ENCODE peak calls at places on chromosomes 7 and 10, in ten cellular contexts. J, G, P, U, Z, D, K, F, M and I are unnamed samples. For H3K4me1 and H3K27me3, the result is how much of the 10 kb centered on the place peaks cover.

GRCh38 chr7:134254311-134254710 is 62.4 kb downstream of the SLC35B4 start:
- DNase-seq in J (peak), G (no peak), P (no peak), U (no peak), Z (no peak), D (no peak), K (no peak), F (no peak), M (no peak), I (no peak)

GRCh38 chr7:40784176-40784575 is 649.4 kb downstream of the SUGCT start:
- DNase-seq in J (no peak), G (no peak), P (no peak), U (no peak), Z (no peak), D (no peak), K (no peak), F (no peak), M (no peak), I (no peak)

GRCh38 chr10:3783721-3784432 is 1.1 kb downstream of the KLF6 start:
- DNase-seq in J (peak), G (no peak), P (no peak), U (no peak), Z (peak), D (peak), K (peak), F (peak), M (peak), I (no peak)

GRCh38 chr10:7090529-7090928 is 320.3 kb downstream of the SFMBT2 start:
- DNase-seq in J (peak), G (no peak), P (no peak), U (no peak), Z (no peak), D (no peak), K (no peak), F (no peak), M (no peak), I (no peak)

GRCh38 chr10:95814011-95814727 is 58.2 kb downstream of the ENTPD1 start:
- DNase-seq in J (peak), G (no peak), P (no peak), U (no peak), Z (no peak), D (no peak), K (no peak), F (no peak), M (peak), I (no peak)

GRCh38 chr7:73520673-73521635 is 1.1 kb downstream of the BAZ1B start:
- DNase-seq in J (peak), G (no peak), P (peak), U (no peak), Z (no peak), D (no peak), K (peak), F (no peak), M (peak), I (no peak)

GRCh38 chr10:76329891-76330575 is 898.6 kb downstream of the LRMDA start:
- DNase-seq in J (peak), G (no peak), P (no peak), U (no peak), Z (no peak), D (no peak), K (no peak), F (no peak), M (peak), I (no peak)

GRCh38 chr7:101169838-101170531 is 4.6 kb upstream of the VGF start:
- DNase-seq in J (peak), G (no peak), P (peak), U (peak), Z (peak), D (no peak), K (peak), F (peak), M (peak), I (peak)

GRCh38 chr10:92108120-92108519 is 182.8 kb downstream of the CPEB3 start:
- DNase-seq in J (no peak), G (no peak), P (no peak), U (no peak), Z (no peak), D (no peak), K (no peak), F (no peak), M (no peak), I (no peak)

GRCh38 chr7:70612811-70613210 is 519.1 kb upstream of the GALNT17 start:
- DNase-seq in J (no peak), G (no peak), P (no peak), U (no peak), Z (no peak), D (no peak), K (no peak), F (no peak), M (no peak), I (no peak)

GRCh38 chr7:158029431-158029938 is 558.1 kb downstream of the PTPRN2 start:
- DNase-seq in J (no peak), G (no peak), P (no peak), U (no peak), Z (no peak), D (no peak), K (no peak), F (no peak), M (no peak), I (no peak)

GRCh38 chr7:87564290-87564963 is 36.3 kb downstream of the ABCB1 start:
- DNase-seq in J (no peak), G (no peak), P (no peak), U (no peak), Z (peak), D (peak), K (peak), F (no peak), M (peak), I (no peak)

GRCh38 chr10:21638681-21639080 is 104.6 kb downstream of the MLLT10 start:
- DNase-seq in J (no peak), G (no peak), P (no peak), U (no peak), Z (no peak), D (no peak), K (no peak), F (no peak), M (no peak), I (no peak)

GRCh38 chr7:27916372-27916771 is 176.4 kb downstream of the TAX1BP1 start:
- DNase-seq in J (no peak), G (no peak), P (no peak), U (no peak), Z (no peak), D (no peak), K (no peak), F (no peak), M (no peak), I (no peak)

GRCh38 chr7:22564511-22565045 is 64.6 kb upstream of the STEAP1B start:
- DNase-seq in J (peak), G (no peak), P (no peak), U (no peak), Z (no peak), D (no peak), K (no peak), F (peak), M (peak), I (no peak)

GRCh38 chr7:22561895-22562593 is 62.1 kb upstream of the STEAP1B start:
- DNase-seq in J (no peak), G (no peak), P (no peak), U (no peak), Z (no peak), D (no peak), K (no peak), F (no peak), M (peak), I (no peak)

GRCh38 chr7:22563115-22563514 is 63.1 kb upstream of the STEAP1B start:
- DNase-seq in J (no peak), G (no peak), P (no peak), U (no peak), Z (no peak), D (no peak), K (no peak), F (no peak), M (peak), I (no peak)

GRCh38 chr7:22565315-22565811 is 65.4 kb upstream of the STEAP1B start:
- DNase-seq in J (peak), G (no peak), P (no peak), U (no peak), Z (no peak), D (no peak), K (no peak), F (no peak), M (peak), I (no peak)

DNA sequence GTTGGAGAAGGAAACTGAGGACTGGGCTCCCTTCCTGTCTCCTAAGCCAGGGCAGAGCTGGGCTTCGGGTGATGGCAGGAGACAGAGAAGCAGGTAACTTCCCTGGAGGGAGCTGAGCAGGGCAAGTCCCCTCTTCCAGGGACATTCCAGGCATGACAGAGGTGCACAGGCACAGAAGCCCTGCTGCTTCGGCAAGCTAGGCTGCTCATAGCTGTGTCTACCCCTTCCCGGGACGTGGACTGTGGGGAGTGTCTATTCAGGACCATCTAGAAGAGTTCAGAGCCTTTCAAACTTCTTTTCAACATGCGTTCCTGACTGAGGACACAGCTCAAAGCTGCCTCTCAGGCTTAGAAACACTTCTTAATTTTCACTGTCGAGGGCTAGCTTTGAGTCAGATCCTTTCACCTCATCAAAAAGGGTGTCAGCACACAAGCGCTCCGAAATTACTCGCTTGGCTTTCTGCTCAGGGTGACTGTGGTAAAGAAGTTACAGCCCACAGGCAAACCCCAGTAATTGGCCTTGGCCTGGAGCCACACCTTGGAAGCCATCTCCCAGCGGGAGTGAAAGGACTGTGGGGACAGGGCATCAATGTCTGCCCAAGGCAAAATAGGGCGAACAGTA is 63.7 kb upstream of the STEAP1B start:
- DNase-seq in J (no peak), G (no peak), P (no peak), U (no peak), Z (no peak), D (no peak), K (no peak), F (no peak), M (peak), I (no peak)
- H3K4me1 ChIP-seq in J (under half), G (under half), P (half or more), U (under half), Z (under half), D (under half), K (under half), F (half or more), M (half or more), I (half or more)

GRCh38 chr7:25296086-25296485 is 67.8 kb upstream of the NPVF start:
- DNase-seq in J (no peak), G (no peak), P (no peak), U (no peak), Z (no peak), D (no peak), K (no peak), F (no peak), M (no peak), I (no peak)

GRCh38 chr7:25289522-25289921 is 61.2 kb upstream of the NPVF start:
- DNase-seq in J (no peak), G (no peak), P (no peak), U (no peak), Z (no peak), D (no peak), K (no peak), F (no peak), M (no peak), I (no peak)

GRCh38 chr7:25295404-25295803 is 67.1 kb upstream of the NPVF start:
- DNase-seq in J (no peak), G (no peak), P (no peak), U (no peak), Z (no peak), D (no peak), K (no peak), F (no peak), M (no peak), I (no peak)

GRCh38 chr7:25297231-25297630 is 68.9 kb upstream of the NPVF start:
- DNase-seq in J (no peak), G (no peak), P (no peak), U (no peak), Z (no peak), D (no peak), K (no peak), F (no peak), M (no peak), I (no peak)

GRCh38 chr7:25294624-25295023 is 66.3 kb upstream of the NPVF start:
- DNase-seq in J (no peak), G (no peak), P (no peak), U (no peak), Z (no peak), D (no peak), K (no peak), F (no peak), M (no peak), I (no peak)
- H3K27me3 ChIP-seq in J (under half), G (under half), P (under half), U (under half), Z (under half), D (under half), K (under half), F (under half), M (under half), I (under half)

GRCh38 chr10:31975157-31975765 is 46.6 kb upstream of the ARHGAP12 start:
- DNase-seq in J (no peak), G (no peak), P (no peak), U (no peak), Z (peak), D (no peak), K (no peak), F (no peak), M (no peak), I (no peak)

GRCh38 chr10:31972519-31973041 is 43.9 kb upstream of the ARHGAP12 start:
- DNase-seq in J (no peak), G (no peak), P (no peak), U (no peak), Z (no peak), D (no peak), K (no peak), F (no peak), M (no peak), I (peak)

GRCh38 chr10:31978158-31978483 is 49.5 kb upstream of the ARHGAP12 start:
- DNase-seq in J (no peak), G (no peak), P (no peak), U (no peak), Z (no peak), D (no peak), K (no peak), F (no peak), M (no peak), I (no peak)

GRCh38 chr10:31980471-31980870 is 51.8 kb upstream of the ARHGAP12 start:
- DNase-seq in J (no peak), G (no peak), P (no peak), U (no peak), Z (no peak), D (no peak), K (no peak), F (no peak), M (no peak), I (no peak)

DNA sequence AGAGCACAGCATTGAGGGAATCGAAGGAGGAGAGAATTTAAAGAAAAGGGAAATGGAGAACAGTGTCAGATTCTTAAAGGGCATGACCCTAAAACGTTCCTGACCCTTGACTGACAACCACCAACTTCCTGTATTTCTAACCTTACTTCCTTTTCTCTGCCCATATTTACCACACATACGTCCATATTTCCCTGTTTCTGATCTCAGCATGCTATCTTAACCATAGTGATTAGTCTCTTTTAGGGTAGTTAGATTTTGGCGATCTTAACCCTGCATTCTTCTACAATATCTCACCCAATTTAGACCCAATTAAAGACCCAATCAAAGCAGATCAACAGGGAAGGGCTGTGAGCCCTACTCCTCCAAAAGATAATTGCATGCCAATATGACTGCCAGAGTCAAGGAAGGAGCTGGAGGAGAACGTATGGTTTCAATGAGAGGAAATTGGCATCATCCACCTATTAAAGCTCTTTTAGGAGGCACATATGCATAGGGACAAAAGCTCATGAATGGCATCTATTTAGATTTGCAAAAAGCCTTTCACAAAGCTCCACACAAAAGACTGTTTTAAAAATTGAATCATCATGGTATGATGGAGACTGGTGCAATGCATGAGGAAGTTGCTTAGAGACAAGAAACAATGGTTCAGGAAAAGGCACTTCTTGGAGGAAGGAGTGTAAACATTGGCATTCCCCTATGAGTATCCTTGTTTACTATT is 49.0 kb upstream of the ARHGAP12 start:
- DNase-seq in J (peak), G (no peak), P (no peak), U (no peak), Z (no peak), D (no peak), K (no peak), F (no peak), M (peak), I (no peak)
- H3K4me1 ChIP-seq in J (under half), G (under half), P (under half), U (under half), Z (under half), D (under half), K (under half), F (under half), M (under half), I (under half)

DNA sequence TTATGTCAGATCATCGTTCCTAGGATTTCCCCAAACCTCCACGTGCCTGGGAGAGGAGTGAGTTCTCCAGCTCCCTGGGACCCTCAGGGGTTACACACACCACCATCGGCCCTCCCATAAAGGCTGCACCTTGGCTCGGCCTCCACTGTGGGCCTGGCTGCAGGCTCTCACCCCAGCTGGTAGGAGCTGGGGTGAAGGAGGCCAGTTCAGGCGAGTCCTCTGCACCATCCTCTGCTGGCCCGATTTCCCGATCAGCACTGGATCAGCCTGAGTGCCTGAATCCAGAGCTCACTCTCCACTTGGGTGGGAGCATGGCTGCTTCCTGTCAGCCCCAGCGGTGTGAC is 115.1 kb upstream of the RET start:
- DNase-seq in J (no peak), G (no peak), P (no peak), U (no peak), Z (no peak), D (no peak), K (no peak), F (no peak), M (no peak), I (peak)
- H3K27me3 ChIP-seq in J (under half), G (under half), P (under half), U (under half), Z (under half), D (under half), K (under half), F (under half), M (under half), I (under half)

GRCh38 chr7:139830779-139831498 is 1.9 kb downstream of the TBXAS1 start:
- DNase-seq in J (no peak), G (no peak), P (no peak), U (no peak), Z (no peak), D (no peak), K (no peak), F (no peak), M (no peak), I (peak)
- H3K4me1 ChIP-seq in J (under half), G (under half), P (under half), U (under half), Z (under half), D (under half), K (under half), F (under half), M (under half), I (under half)